ENCODE peak calls at places on chromosome 18, in eight cellular contexts. Y, L, I, F, A, Z, E and K are unnamed samples.

GRCh38 chr18:73060666-73061270 is 193.0 kb upstream of the NETO1 start:
- DNase-seq in E (no peak), I (no peak), Y (no peak), A (no peak), L (no peak), F (peak), Z (no peak), K (no peak)

GRCh38 chr18:51151568-51152511 is 45.6 kb downstream of the MEX3C start:
- DNase-seq in Y (peak), L (no peak), A (no peak), Z (no peak), I (peak), E (no peak), F (no peak), K (no peak)

GRCh38 chr18:13375302-13376255 is 157.0 kb downstream of the LDLRAD4 start:
- DNase-seq in Y (peak), A (peak), I (peak), L (peak), E (peak), Z (peak), F (peak), K (no peak)

GRCh38 chr18:8696749-8697211 is 8.6 kb upstream of the MTCL1 start:
- DNase-seq in A (no peak), F (peak), I (peak), Y (peak), L (peak), E (peak), Z (peak), K (no peak)

GRCh38 chr18:69250305-69251151 is 150.2 kb upstream of the DOK6 start:
- DNase-seq in E (peak), F (peak), L (no peak), Y (no peak), Z (no peak), I (no peak), A (peak), K (no peak)

GRCh38 chr18:48517048-48517447 is 21.8 kb upstream of the CTIF start:
- DNase-seq in A (no peak), I (no peak), F (no peak), Z (no peak), Y (no peak), E (no peak), L (no peak), K (no peak)

GRCh38 chr18:68494802-68495560 is 219.9 kb downstream of the TMX3 start:
- DNase-seq in Z (no peak), I (no peak), F (peak), A (peak), Y (no peak), L (no peak), E (no peak), K (no peak)

GRCh38 chr18:79384151-79384807 is 11.5 kb upstream of the NFATC1 start:
- DNase-seq in E (no peak), A (no peak), Y (no peak), I (no peak), Z (peak), L (no peak), F (no peak), K (no peak)

GRCh38 chr18:56565596-56566355 is 72.6 kb downstream of the TXNL1 start:
- DNase-seq in Y (no peak), I (no peak), Z (no peak), A (peak), F (peak), E (no peak), L (no peak), K (no peak)

GRCh38 chr18:66874375-66874774 is 270.5 kb upstream of the CDH19 start:
- DNase-seq in E (no peak), A (no peak), I (no peak), L (no peak), Y (no peak), Z (no peak), F (no peak), K (no peak)

GRCh38 chr18:50461251-50461650 is 86.4 kb downstream of the SKA1 start:
- DNase-seq in A (no peak), F (no peak), Y (no peak), L (no peak), I (no peak), Z (no peak), E (no peak), K (no peak)

GRCh38 chr18:33205777-33206176 is 234.7 kb downstream of the CCDC178 start:
- DNase-seq in A (no peak), I (no peak), E (no peak), L (no peak), Z (no peak), F (no peak), Y (no peak), K (no peak)

GRCh38 chr18:10052871-10053270 is 139.1 kb downstream of the VAPA start:
- DNase-seq in I (no peak), A (no peak), Z (no peak), F (no peak), E (no peak), Y (no peak), L (no peak), K (no peak)